ENCODE peak calls at places on chromosome 16, in four cellular contexts. F is sciatic nerve; D is effector CD4-positive, alpha-beta T cell; O is stimulated activated CD8-positive, alpha-beta memory T cell treated with anti-CD3 and anti-CD28 coated beads, Interleukin-12 subunit alpha, Interleukin-12 subunit beta, amount 100 ng/mL, for 4 hours. J is an unnamed sample.

GRCh38 chr16:65064131-65064530 is 57.7 kb downstream of the CDH11 start:
- DNase-seq in F (no peak), D (no peak), O (no peak), J (no peak)

GRCh38 chr16:77723108-77723514 is 797 bp downstream of the NUDT7 start:
- DNase-seq in D (no peak), F (no peak), O (no peak), J (no peak)

GRCh38 chr16:85363881-85364280 is 249.2 kb upstream of the GSE1 start:
- DNase-seq in O (no peak), D (no peak), F (no peak), J (no peak)

GRCh38 chr16:10242076-10242475 is 59.8 kb upstream of the GRIN2A start:
- DNase-seq in F (no peak), O (no peak), D (no peak), J (no peak)

GRCh38 chr16:54284931-54285413 is 1.6 kb downstream of the IRX3 start:
- DNase-seq in O (no peak), F (peak), D (no peak), J (no peak)

GRCh38 chr16:88763502-88764053 is 21.4 kb downstream of the PIEZO1 start:
- DNase-seq in F (no peak), D (no peak), O (no peak), J (no peak)

GRCh38 chr16:88002211-88002610 is 51.0 kb downstream of the BANP start:
- DNase-seq in F (peak), O (no peak), D (no peak), J (peak)

GRCh38 chr16:46885960-46886763 is 2.0 kb downstream of the GPT2 start:
- DNase-seq in F (no peak), O (no peak), D (no peak), J (no peak)

GRCh38 chr16:50467559-50467942 is 80.6 kb upstream of the NKD1 start:
- DNase-seq in D (no peak), F (no peak), O (no peak), J (no peak)

GRCh38 chr16:29736112-29736511 is 9.7 kb downstream of the C16orf54 start:
- DNase-seq in F (no peak), D (no peak), O (no peak), J (peak)

GRCh38 chr16:51556694-51557327 is 405.7 kb upstream of the SALL1 start:
- DNase-seq in D (no peak), F (peak), O (no peak), J (no peak)

GRCh38 chr16:53282975-53283946 is 151.0 kb upstream of the RBL2 start:
- DNase-seq in O (no peak), D (no peak), F (no peak), J (no peak)

GRCh38 chr16:50747206-50747956 is 5.5 kb downstream of the CYLD start:
- DNase-seq in F (no peak), D (peak), O (no peak), J (no peak)

GRCh38 chr16:54098247-54098646 is 188.3 kb downstream of the IRX3 start:
- DNase-seq in F (no peak), O (no peak), D (no peak), J (no peak)

GRCh38 chr16:15440852-15441251 is 6.5 kb downstream of the BMERB1 start:
- DNase-seq in F (no peak), D (no peak), O (no peak), J (no peak)

GRCh38 chr16:49000594-49000993 is 281.0 kb downstream of the CBLN1 start:
- DNase-seq in O (no peak), F (no peak), D (no peak), J (no peak)

GRCh38 chr16:56774009-56774408 is 44.1 kb downstream of the NUP93 start:
- DNase-seq in F (no peak), D (no peak), O (no peak), J (no peak)

GRCh38 chr16:9072806-9073341 is 18.6 kb upstream of the HAPSTR1 start:
- DNase-seq in O (no peak), D (no peak), F (no peak), J (no peak)

GRCh38 chr16:11716330-11716729 is 26.3 kb downstream of the TXNDC11 start:
- DNase-seq in F (no peak), D (no peak), O (no peak), J (no peak)

GRCh38 chr16:60642956-60643355 is 1393.3 kb downstream of the CDH8 start:
- DNase-seq in D (no peak), F (no peak), O (no peak), J (no peak)

GRCh38 chr16:89022051-89022836 is 45.2 kb upstream of the CBFA2T3 start:
- DNase-seq in F (no peak), O (no peak), D (no peak), J (peak)

GRCh38 chr16:89489040-89489721 is 1.2 kb downstream of the ANKRD11 start:
- DNase-seq in F (peak), O (peak), D (peak), J (peak)

GRCh38 chr16:66988197-66988788 is at the start of gene CES4A:
- DNase-seq in D (no peak), O (no peak), F (no peak), J (no peak)

GRCh38 chr16:81261049-81261648 is 22.7 kb downstream of the BCO1 start:
- DNase-seq in O (no peak), F (no peak), D (no peak), J (no peak)

GRCh38 chr16:4384497-4384896 is 12.8 kb downstream of the VASN start:
- DNase-seq in F (peak), D (no peak), O (no peak), J (no peak)

GRCh38 chr16:9159839-9160550 is 68.6 kb downstream of the HAPSTR1 start:
- DNase-seq in O (no peak), F (peak), D (no peak), J (no peak)

GRCh38 chr16:89006036-89006752 is 29.2 kb upstream of the CBFA2T3 start:
- DNase-seq in O (no peak), F (no peak), D (no peak), J (peak)